ENCODE peak calls at places on chromosomes 6 and 20, in seven cellular contexts. M is coronary artery, F is cardiac muscle cell, J is epithelial cell of proximal tubule, W is osteocyte, T is epithelial cell of esophagus, U is endothelial cell. H is an unnamed sample.

GRCh38 chr6:143271024-143271423 is 179.5 kb downstream of the ADAT2 start:
- DNase-seq in M (no peak), J (peak; percentile 35), F (peak; percentile 81), T (peak; percentile 88), W (no peak), U (no peak), H (no peak)

GRCh38 chr6:4208158-4208557 is 72.8 kb upstream of the ECI2 start:
- DNase-seq in F (no peak), M (no peak), W (no peak), J (no peak), T (no peak), U (no peak), H (no peak)

GRCh38 chr20:32964575-32964974 is 39.7 kb downstream of the SUN5 start:
- DNase-seq in T (no peak), U (no peak), M (peak; percentile 19), W (peak; percentile 49), J (no peak), F (no peak), H (peak; percentile 61)

GRCh38 chr20:10423735-10424134 is 10.3 kb downstream of the MKKS start:
- DNase-seq in M (no peak), T (no peak), J (no peak), W (no peak), U (no peak), F (no peak), H (no peak)

GRCh38 chr20:9478801-9479200 is 35.6 kb upstream of the LAMP5 start:
- DNase-seq in U (no peak), T (no peak), W (no peak), F (no peak), J (no peak), M (no peak), H (no peak)

GRCh38 chr20:904146-904545 is 12.0 kb downstream of the ANGPT4 start:
- DNase-seq in U (no peak), F (no peak), J (no peak), M (no peak), T (no peak), W (no peak), H (no peak)

GRCh38 chr20:32536861-32537656 is 48.1 kb downstream of the NOL4L start:
- DNase-seq in T (no peak), M (no peak), J (no peak), W (no peak), F (no peak), U (no peak), H (no peak)

GRCh38 chr6:105301072-105301503 is 101.8 kb downstream of the PREP start:
- DNase-seq in T (no peak), W (no peak), F (peak; percentile 13), J (no peak), M (no peak), U (no peak), H (no peak)

GRCh38 chr20:43948455-43948854 is 33.8 kb downstream of the TOX2 start:
- DNase-seq in F (no peak), J (no peak), M (no peak), W (no peak), T (no peak), U (no peak), H (no peak)

GRCh38 chr20:23668477-23668951 is 20.3 kb downstream of the CST4 start:
- DNase-seq in F (peak; percentile 70), M (no peak), T (peak; percentile 72), W (no peak), U (peak; percentile 69), J (no peak), H (no peak)

GRCh38 chr6:13554929-13555333 is 19.5 kb upstream of the SIRT5 start:
- DNase-seq in U (peak; percentile 17), J (no peak), T (peak; percentile 41), M (no peak), F (peak; percentile 37), W (no peak), H (no peak)

GRCh38 chr6:11812951-11813350 is 34.3 kb upstream of the ADTRP start:
- DNase-seq in J (no peak), T (no peak), M (no peak), U (no peak), W (no peak), F (no peak), H (no peak)

GRCh38 chr6:46610862-46611553 is 41.6 kb downstream of the CYP39A1 start:
- DNase-seq in T (no peak), W (no peak), M (no peak), J (no peak), F (no peak), U (no peak), H (no peak)

GRCh38 chr20:47102629-47103028 is 208.0 kb downstream of the EYA2 start:
- DNase-seq in W (peak; percentile 17), J (no peak), T (no peak), U (no peak), M (no peak), F (peak; percentile 63), H (no peak)

GRCh38 chr20:63313349-63314014 is 20.5 kb downstream of the COL20A1 start:
- DNase-seq in J (no peak), T (no peak), M (no peak), U (no peak), F (no peak), W (no peak), H (no peak)

GRCh38 chr6:110392727-110393126 is 22.6 kb downstream of the DDO start:
- DNase-seq in M (no peak), J (no peak), W (no peak), T (no peak), F (no peak), U (no peak), H (no peak)

GRCh38 chr6:168414696-168415095 is 26.3 kb upstream of the SMOC2 start:
- DNase-seq in M (peak; percentile 22), F (peak; percentile 65), T (no peak), J (no peak), W (no peak), U (no peak), H (no peak)

GRCh38 chr6:27126815-27127537 is 120.5 kb upstream of the PRSS16 start:
- DNase-seq in J (no peak), M (peak; percentile 89), U (peak; percentile 85), T (peak; percentile 91), F (peak; percentile 96), W (peak; percentile 95), H (peak; percentile 86)

GRCh38 chr6:158868122-158868480 is 48.9 kb upstream of the EZR start:
- DNase-seq in U (no peak), M (no peak), F (no peak), W (no peak), T (no peak), J (no peak), H (no peak)

DNA sequence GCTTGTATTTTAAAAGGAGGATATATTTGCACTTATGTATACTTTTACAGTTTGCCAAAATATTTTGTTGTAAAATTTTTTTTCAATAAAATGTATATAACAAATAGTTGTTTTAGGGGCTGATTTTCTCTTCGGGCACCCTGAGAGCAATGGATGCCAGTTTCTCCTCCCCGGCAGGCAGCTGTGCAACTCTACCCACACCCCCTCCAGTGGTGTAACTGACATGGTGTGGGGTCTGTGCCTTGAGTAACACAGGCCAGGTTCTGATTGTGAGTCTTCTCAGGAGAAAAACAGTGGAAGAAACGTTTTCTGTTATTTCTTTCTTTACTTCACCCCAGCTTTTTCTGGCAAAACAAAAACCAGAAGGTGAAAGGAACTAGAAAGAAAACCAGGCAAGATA is 6.1 kb downstream of the FOXF2 start:
- DNase-seq in F (no peak), M (no peak), U (no peak), T (no peak), J (no peak), W (no peak), H (no peak)
- TF ChIP-seq CTCF in F (no peak), M (no peak), U (no peak), T (no peak), J (no peak), W (no peak), H (no peak)

GRCh38 chr6:151763303-151763702 is 44.2 kb upstream of the ESR1 start:
- DNase-seq in U (no peak), J (no peak), W (no peak), F (peak; percentile 57), M (no peak), T (peak; percentile 75), H (no peak)
- TF ChIP-seq CTCF in U (peak; percentile 59), J (peak; percentile 29), W (no peak), F (peak; percentile 47), M (no peak), T (peak; percentile 54), H (no peak)

GRCh38 chr6:148509152-148509571 is 166.5 kb downstream of the SASH1 start:
- DNase-seq in U (no peak), F (peak; percentile 65), W (no peak), T (no peak), M (no peak), J (no peak), H (no peak)

GRCh38 chr6:148509789-148510581 is 167.3 kb downstream of the SASH1 start:
- DNase-seq in M (peak; percentile 91), J (peak; percentile 9), W (no peak), U (no peak), T (peak; percentile 68), F (peak; percentile 96), H (no peak)

GRCh38 chr6:148507774-148508173 is 165.1 kb downstream of the SASH1 start:
- DNase-seq in U (no peak), T (no peak), F (peak; percentile 52), W (no peak), J (no peak), M (no peak), H (no peak)

GRCh38 chr6:148513145-148514071 is 170.8 kb downstream of the SASH1 start:
- DNase-seq in U (no peak), F (peak; percentile 80), M (no peak), J (no peak), T (no peak), W (no peak), H (no peak)

DNA sequence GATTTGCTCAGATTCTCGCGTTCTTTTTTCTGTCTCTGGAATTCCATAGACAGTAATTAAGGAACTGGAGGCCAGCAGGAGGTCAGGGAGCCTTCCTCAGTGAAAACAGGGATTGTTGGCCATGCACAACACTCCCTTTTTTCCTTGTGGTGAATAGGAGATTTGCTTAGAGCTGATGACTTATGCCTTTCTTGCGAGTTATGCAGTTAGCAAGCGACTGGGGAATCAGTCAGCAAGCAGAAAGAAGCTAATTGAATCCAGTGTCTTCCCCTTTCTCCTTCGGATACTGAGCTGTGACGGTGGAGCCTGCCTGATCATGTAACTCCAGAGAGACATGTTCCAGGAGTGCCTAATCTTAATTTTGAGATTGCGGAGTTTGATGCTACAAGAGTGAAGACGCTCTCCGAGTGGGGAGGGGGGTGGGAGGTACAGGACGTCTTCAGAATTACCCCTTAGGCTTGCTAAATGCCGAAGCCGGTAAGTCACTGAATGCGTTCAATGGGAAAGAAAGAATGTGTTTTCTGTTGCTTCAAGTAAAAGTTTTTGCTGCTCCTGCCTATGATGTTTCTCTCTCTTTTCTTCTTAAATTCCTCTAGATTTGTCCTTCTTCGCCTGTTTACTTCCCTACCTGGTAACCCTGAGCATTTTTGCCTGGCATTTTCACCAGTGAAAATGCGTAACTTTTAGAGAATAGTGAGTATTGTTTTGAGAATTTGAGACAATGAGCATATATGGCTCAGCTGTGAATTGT is 165.9 kb downstream of the SASH1 start:
- DNase-seq in T (peak; percentile 49), M (no peak), J (no peak), W (no peak), U (no peak), F (peak; percentile 75), H (no peak)
- TF ChIP-seq CTCF in T (no peak), M (no peak), J (no peak), W (no peak), U (no peak), F (no peak), H (no peak)

DNA sequence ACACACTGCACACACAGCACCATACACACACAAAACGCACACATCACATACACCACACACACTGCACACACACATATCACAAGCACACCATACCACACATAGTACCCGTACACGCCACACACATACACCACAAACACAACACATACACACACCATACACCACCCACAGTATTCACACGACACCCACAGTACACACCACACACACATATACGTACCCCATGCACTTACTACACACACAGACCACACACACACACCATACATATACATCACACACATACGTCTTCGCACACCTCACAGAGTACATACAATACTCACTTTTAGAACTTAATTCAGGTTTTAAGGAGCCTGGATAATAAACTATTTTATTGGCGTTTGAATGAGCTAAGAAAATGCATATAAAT is 1805.3 kb upstream of the DEFB115 start:
- DNase-seq in J (no peak), U (no peak), M (no peak), W (no peak), F (no peak), T (no peak), H (no peak)
- TF ChIP-seq CTCF in J (no peak), U (no peak), M (no peak), W (no peak), F (no peak), T (no peak), H (no peak)